ENCODE peak calls at places on chromosomes 4 and X, in ten cellular contexts. N, Y, D, E, A, C, I, J, S and V are unnamed samples.

GRCh38 chrX:43969504-43970501 is 3.4 kb downstream of the NDP start:
- DNase-seq in N (no peak), Y (no peak), D (no peak), E (no peak), A (no peak), C (peak), I (no peak), J (no peak), S (no peak), V (no peak)

GRCh38 chr4:164807611-164808010 is 53.7 kb downstream of the SMIM31 start:
- DNase-seq in N (no peak), Y (no peak), D (no peak), E (no peak), A (no peak), C (peak), I (no peak), J (peak), S (no peak), V (no peak)

GRCh38 chr4:20684852-20685763 is 15.2 kb upstream of the PACRGL start:
- DNase-seq in N (no peak), Y (no peak), D (no peak), E (no peak), A (no peak), C (no peak), I (no peak), J (no peak), S (no peak), V (no peak)

GRCh38 chr4:73019462-73020047 is 50.0 kb downstream of the COX18 start:
- DNase-seq in N (no peak), Y (peak), D (peak), E (no peak), A (no peak), C (peak), I (no peak), J (no peak), S (no peak), V (peak)

GRCh38 chrX:120749141-120749846 is 119.4 kb upstream of the C1GALT1C1 start:
- DNase-seq in N (no peak), Y (no peak), D (no peak), E (no peak), A (no peak), C (no peak), I (no peak), J (no peak), S (no peak), V (no peak)

GRCh38 chr4:6945052-6945409 is 35.4 kb downstream of the TBC1D14 start:
- DNase-seq in N (no peak), Y (no peak), D (no peak), E (no peak), A (no peak), C (no peak), I (no peak), J (no peak), S (no peak), V (no peak)

GRCh38 chrX:70422886-70423336 is at the start of gene GDPD2:
- DNase-seq in N (no peak), Y (no peak), D (no peak), E (no peak), A (no peak), C (no peak), I (no peak), J (no peak), S (no peak), V (no peak)

GRCh38 chr4:153497091-153497531 is 31.0 kb downstream of the TMEM131L start:
- DNase-seq in N (no peak), Y (peak), D (no peak), E (no peak), A (no peak), C (peak), I (peak), J (no peak), S (no peak), V (no peak)

GRCh38 chr4:185167205-185167604 is 24.1 kb downstream of the SLC25A4 start:
- DNase-seq in N (no peak), Y (no peak), D (no peak), E (no peak), A (no peak), C (peak), I (no peak), J (no peak), S (no peak), V (no peak)

GRCh38 chrX:101257448-101258259 is 33.5 kb downstream of the TAF7L start:
- DNase-seq in N (no peak), Y (no peak), D (no peak), E (no peak), A (no peak), C (no peak), I (no peak), J (no peak), S (no peak), V (no peak)

GRCh38 chr4:79210636-79211049 is 115.2 kb downstream of the NAA11 start:
- DNase-seq in N (no peak), Y (no peak), D (no peak), E (no peak), A (no peak), C (no peak), I (no peak), J (no peak), S (no peak), V (no peak)

GRCh38 chrX:152641256-152641875 is 3.7 kb downstream of the GABRQ start:
- DNase-seq in N (no peak), Y (no peak), D (no peak), E (no peak), A (no peak), C (no peak), I (no peak), J (no peak), S (no peak), V (no peak)

GRCh38 chrX:152640039-152640818 is 2.5 kb downstream of the GABRQ start:
- DNase-seq in N (no peak), Y (peak), D (no peak), E (no peak), A (no peak), C (peak), I (no peak), J (no peak), S (no peak), V (no peak)

GRCh38 chrX:152639426-152639825 is 1.7 kb downstream of the GABRQ start:
- DNase-seq in N (no peak), Y (peak), D (no peak), E (no peak), A (no peak), C (no peak), I (no peak), J (no peak), S (no peak), V (no peak)

GRCh38 chrX:152642931-152643525 is 5.3 kb downstream of the GABRQ start:
- DNase-seq in N (no peak), Y (no peak), D (no peak), E (no peak), A (no peak), C (no peak), I (no peak), J (no peak), S (no peak), V (no peak)

GRCh38 chrX:152641996-152642395 is 4.3 kb downstream of the GABRQ start:
- DNase-seq in N (no peak), Y (no peak), D (no peak), E (no peak), A (no peak), C (no peak), I (no peak), J (no peak), S (no peak), V (no peak)
- TF ChIP-seq CTCF in N (no peak), Y (peak), D (peak), E (no peak), A (no peak), C (peak), I (no peak), J (no peak), S (peak), V (no peak)

GRCh38 chrX:22192419-22193086 is 80.2 kb upstream of the CBLL2 start:
- DNase-seq in N (peak), Y (peak), D (peak), E (peak), A (peak), C (peak), I (peak), J (peak), S (peak), V (no peak)
- TF ChIP-seq CTCF in N (peak), Y (peak), D (peak), E (peak), A (peak), C (peak), I (peak), J (peak), S (peak), V (peak)

GRCh38 chr4:122577808-122578781 is 42.8 kb downstream of the IL21 start:
- DNase-seq in N (no peak), Y (no peak), D (peak), E (no peak), A (no peak), C (peak), I (peak), J (no peak), S (no peak), V (no peak)

GRCh38 chr4:122576261-122577188 is 44.3 kb downstream of the IL21 start:
- DNase-seq in N (no peak), Y (no peak), D (peak), E (no peak), A (no peak), C (peak), I (no peak), J (no peak), S (no peak), V (peak)

GRCh38 chr4:122577189-122577553 is 43.7 kb downstream of the IL21 start:
- DNase-seq in N (no peak), Y (no peak), D (no peak), E (no peak), A (no peak), C (no peak), I (no peak), J (no peak), S (no peak), V (no peak)
- TF ChIP-seq CTCF in N (no peak), Y (no peak), D (no peak), E (no peak), A (no peak), C (no peak), I (no peak), J (no peak), S (no peak), V (no peak)

DNA sequence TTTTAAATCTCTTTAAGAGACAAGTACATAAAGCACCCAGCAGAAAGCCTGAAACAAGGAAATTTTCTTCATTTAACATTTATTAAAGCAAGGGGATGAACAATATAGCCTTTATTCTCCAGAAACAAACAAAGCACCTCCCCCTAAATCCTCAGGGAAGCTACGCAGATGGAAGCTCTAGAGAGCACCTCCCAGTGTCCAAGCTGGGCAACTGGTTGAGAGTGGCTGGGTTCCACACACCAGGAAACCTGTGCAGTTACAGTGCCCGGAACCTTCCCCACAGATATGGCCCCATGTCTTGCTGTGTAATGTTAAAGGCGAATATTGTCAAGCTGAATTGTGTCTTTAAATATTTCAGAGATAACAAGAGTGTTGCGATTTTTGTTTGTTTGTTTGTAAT is 8.9 kb upstream of the TRIML1 start:
- DNase-seq in N (no peak), Y (no peak), D (peak), E (no peak), A (no peak), C (no peak), I (no peak), J (no peak), S (no peak), V (no peak)
- TF ChIP-seq CTCF in N (no peak), Y (peak), D (peak), E (no peak), A (no peak), C (peak), I (no peak), J (no peak), S (no peak), V (no peak)

GRCh38 chr4:13430834-13431568 is 53.1 kb downstream of the RAB28 start:
- DNase-seq in N (no peak), Y (no peak), D (no peak), E (no peak), A (no peak), C (no peak), I (no peak), J (no peak), S (no peak), V (no peak)
- TF ChIP-seq CTCF in N (no peak), Y (peak), D (no peak), E (peak), A (no peak), C (peak), I (no peak), J (peak), S (no peak), V (no peak)

GRCh38 chr4:158930573-158930972 is 161.7 kb downstream of the FNIP2 start:
- DNase-seq in N (no peak), Y (peak), D (no peak), E (no peak), A (no peak), C (no peak), I (no peak), J (no peak), S (no peak), V (no peak)
- TF ChIP-seq CTCF in N (no peak), Y (no peak), D (no peak), E (no peak), A (no peak), C (no peak), I (no peak), J (no peak), S (no peak), V (no peak)

DNA sequence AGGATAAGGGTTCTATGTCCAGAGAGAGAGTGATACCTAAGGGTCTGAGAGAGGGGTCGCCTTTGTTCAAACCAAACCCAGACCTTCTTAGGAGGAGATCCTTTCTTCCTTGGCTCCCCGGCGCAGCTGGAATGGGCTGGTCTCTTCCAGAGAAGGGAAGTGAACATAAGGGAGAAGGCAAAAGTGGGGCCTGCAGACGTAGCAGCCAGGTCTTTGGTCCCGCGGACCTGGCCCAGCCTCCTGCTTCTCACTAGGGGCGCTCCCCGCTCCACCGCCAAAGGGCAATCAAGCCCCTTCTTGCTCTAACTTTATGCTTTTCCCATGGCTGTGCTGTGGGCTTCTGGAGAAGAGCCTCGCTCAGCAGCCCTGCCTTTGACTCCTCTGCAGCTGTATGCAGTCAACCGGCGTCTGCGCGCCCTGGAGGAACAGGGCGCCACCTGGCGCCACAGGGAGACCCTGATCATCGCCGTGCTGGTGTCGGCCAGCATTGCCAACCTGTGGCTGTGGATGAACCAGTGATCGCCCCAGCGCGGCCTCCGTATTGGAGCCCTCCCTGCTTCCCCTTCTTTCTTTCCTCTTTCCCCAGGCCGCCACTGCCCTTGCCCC is 6.5 kb downstream of the FATE1 start:
- DNase-seq in N (peak), Y (peak), D (peak), E (no peak), A (no peak), C (no peak), I (no peak), J (no peak), S (peak), V (peak)
- TF ChIP-seq CTCF in N (no peak), Y (peak), D (peak), E (peak), A (peak), C (peak), I (no peak), J (no peak), S (peak), V (peak)

GRCh38 chrX:12767856-12768255 is 23.4 kb upstream of the PRPS2 start:
- DNase-seq in N (no peak), Y (no peak), D (no peak), E (no peak), A (no peak), C (no peak), I (no peak), J (no peak), S (no peak), V (no peak)

GRCh38 chrX:12770440-12770839 is 20.8 kb upstream of the PRPS2 start:
- DNase-seq in N (no peak), Y (peak), D (no peak), E (no peak), A (no peak), C (no peak), I (no peak), J (no peak), S (no peak), V (no peak)

DNA sequence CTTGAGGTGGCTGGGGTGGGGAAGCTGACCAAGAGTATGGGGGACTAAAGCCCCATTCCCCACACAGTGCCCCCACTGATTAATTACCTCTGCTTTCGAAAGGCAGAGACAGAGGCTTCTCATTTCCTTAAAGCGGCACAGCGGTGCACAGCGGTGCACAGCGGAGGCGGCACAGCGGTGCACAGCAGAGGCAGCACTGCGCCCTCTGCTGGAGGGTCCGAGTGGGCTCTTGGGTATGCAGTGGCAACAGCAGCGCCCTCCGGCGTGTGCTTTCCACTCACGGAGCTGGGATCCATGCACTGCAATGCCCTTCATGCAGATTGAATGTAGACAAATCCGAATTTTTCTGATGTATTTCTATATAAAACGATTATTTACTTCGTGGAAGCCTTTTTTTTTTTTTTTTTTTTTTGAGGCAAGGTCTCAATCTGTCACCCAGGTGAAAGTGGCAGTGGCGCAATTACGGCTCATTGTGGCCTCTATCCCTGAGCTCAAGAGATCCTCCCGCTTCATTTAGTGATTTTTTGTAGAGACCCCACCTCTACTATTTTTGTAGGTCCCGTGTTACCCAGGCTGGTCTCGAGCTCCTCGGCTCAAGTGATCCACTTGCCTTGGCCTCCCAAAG is 19.7 kb upstream of the PRPS2 start:
- DNase-seq in N (no peak), Y (peak), D (peak), E (peak), A (no peak), C (peak), I (peak), J (peak), S (peak), V (no peak)
- TF ChIP-seq CTCF in N (no peak), Y (peak), D (peak), E (peak), A (peak), C (peak), I (peak), J (peak), S (peak), V (peak)

GRCh38 chrX:51456246-51456645 is 40.1 kb downstream of the NUDT11 start:
- DNase-seq in N (no peak), Y (no peak), D (no peak), E (no peak), A (no peak), C (no peak), I (no peak), J (no peak), S (no peak), V (no peak)

GRCh38 chrX:51456814-51457213 is 39.6 kb downstream of the NUDT11 start:
- DNase-seq in N (no peak), Y (no peak), D (no peak), E (no peak), A (no peak), C (no peak), I (no peak), J (no peak), S (no peak), V (no peak)

GRCh38 chrX:51463322-51463721 is 33.1 kb downstream of the NUDT11 start:
- DNase-seq in N (no peak), Y (no peak), D (no peak), E (no peak), A (no peak), C (no peak), I (no peak), J (no peak), S (no peak), V (no peak)

GRCh38 chrX:51461053-51462050 is 35.0 kb downstream of the NUDT11 start:
- DNase-seq in N (no peak), Y (no peak), D (peak), E (no peak), A (no peak), C (peak), I (no peak), J (no peak), S (no peak), V (peak)

DNA sequence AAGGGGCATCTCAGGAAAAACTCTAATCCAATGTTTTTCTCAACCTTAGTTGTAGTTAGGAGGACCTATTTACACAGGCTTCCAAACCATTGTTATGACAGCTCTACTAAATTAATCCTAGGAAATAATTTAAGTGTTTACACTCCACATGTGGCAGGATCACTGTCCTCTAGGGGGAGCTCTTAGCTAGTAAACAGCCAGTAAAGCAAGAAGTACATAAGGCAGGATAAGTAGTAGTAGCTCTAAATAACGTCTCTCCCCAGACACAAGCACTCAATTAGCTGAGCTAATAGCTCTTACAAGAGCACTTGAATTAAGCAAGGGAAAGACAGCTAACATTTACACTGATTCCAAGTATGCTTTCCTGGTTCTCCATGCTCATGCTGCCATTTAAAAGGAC is 37.3 kb downstream of the NUDT11 start:
- DNase-seq in N (no peak), Y (no peak), D (peak), E (no peak), A (no peak), C (peak), I (no peak), J (no peak), S (no peak), V (no peak)
- TF ChIP-seq CTCF in N (no peak), Y (peak), D (peak), E (peak), A (peak), C (peak), I (no peak), J (peak), S (no peak), V (peak)

DNA sequence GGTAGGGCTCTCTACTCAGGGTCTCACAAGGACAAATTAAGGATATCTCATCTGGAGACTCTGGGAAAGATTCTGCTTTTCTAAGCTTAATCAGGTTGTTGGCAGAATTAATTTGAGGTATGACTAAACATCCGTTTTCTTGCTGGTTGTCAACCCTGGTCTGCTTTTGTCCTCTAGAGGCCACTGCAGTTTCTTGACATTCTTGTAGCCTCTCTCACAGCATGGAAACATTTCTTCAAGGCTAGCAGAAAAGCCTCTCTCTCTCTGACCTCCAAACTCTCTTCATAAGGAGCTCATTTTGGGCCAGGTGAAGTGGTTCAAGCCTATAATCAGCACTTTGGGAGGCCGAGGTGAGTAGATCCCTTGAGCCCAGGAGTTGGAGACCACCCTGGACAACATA is 749.5 kb upstream of the PCDH7 start:
- DNase-seq in N (no peak), Y (peak), D (peak), E (no peak), A (no peak), C (no peak), I (no peak), J (no peak), S (no peak), V (no peak)
- TF ChIP-seq CTCF in N (no peak), Y (peak), D (no peak), E (no peak), A (no peak), C (peak), I (no peak), J (no peak), S (no peak), V (no peak)